ENCODE peak calls at places on chromosome 22, in four cellular contexts. K, P, D and J are unnamed samples.

GRCh38 chr22:44373234-44373633 is 60.5 kb upstream of the SHISAL1 start:
- DNase-seq in K (no peak), P (no peak), D (no peak), J (no peak)

GRCh38 chr22:28951969-28952521 is 68.7 kb downstream of the ZNRF3 start:
- DNase-seq in K (no peak), P (no peak), D (no peak), J (no peak)

GRCh38 chr22:36166518-36167220 is 6.1 kb upstream of the APOL3 start:
- DNase-seq in K (no peak), P (no peak), D (no peak), J (no peak)

GRCh38 chr22:27488456-27489224 is 312.9 kb downstream of the MN1 start:
- DNase-seq in K (no peak), P (no peak), D (no peak), J (no peak)

GRCh38 chr22:34975721-34976120 is 90.2 kb upstream of the ISX start:
- DNase-seq in K (peak; percentile 11), P (peak; percentile 44), D (no peak), J (no peak)

GRCh38 chr22:32820131-32820882 is 18.8 kb downstream of the TIMP3 start:
- DNase-seq in K (no peak), P (no peak), D (no peak), J (no peak)

GRCh38 chr22:47110817-47111443 is 348.5 kb downstream of the TBC1D22A start:
- DNase-seq in K (no peak), P (no peak), D (no peak), J (no peak)

GRCh38 chr22:30892731-30893221 is 75.8 kb downstream of the MORC2 start:
- DNase-seq in K (no peak), P (no peak), D (no peak), J (no peak)

GRCh38 chr22:23565942-23566715 is 14.0 kb downstream of the IGLL1 start:
- DNase-seq in K (no peak), P (peak; percentile 38), D (no peak), J (peak; percentile 84)

GRCh38 chr22:45538284-45538683 is 35.6 kb downstream of the FBLN1 start:
- DNase-seq in K (no peak), P (no peak), D (no peak), J (no peak)

GRCh38 chr22:27130949-27131745 is 473.8 kb downstream of the MIAT start:
- DNase-seq in K (no peak), P (no peak), D (no peak), J (no peak)

GRCh38 chr22:45441158-45441557 is 27.7 kb downstream of the RIBC2 start:
- DNase-seq in K (peak; percentile 30), P (peak; percentile 70), D (peak; percentile 23), J (peak; percentile 71)

GRCh38 chr22:30918761-30919160 is 49.8 kb downstream of the MORC2 start:
- DNase-seq in K (no peak), P (no peak), D (no peak), J (no peak)

GRCh38 chr22:43537019-43537585 is 125.3 kb downstream of the MPPED1 start:
- DNase-seq in K (peak; percentile 13), P (no peak), D (no peak), J (no peak)

GRCh38 chr22:24134090-24134846 is 47.0 kb upstream of the SUSD2 start:
- DNase-seq in K (no peak), P (no peak), D (no peak), J (peak; percentile 62)

GRCh38 chr22:23467721-23468294 is 112.3 kb downstream of the IGLL1 start:
- DNase-seq in K (no peak), P (no peak), D (no peak), J (no peak)

GRCh38 chr22:42876041-42876440 is 19.0 kb upstream of the ARFGAP3 start:
- DNase-seq in K (no peak), P (no peak), D (no peak), J (no peak)

GRCh38 chr22:48701296-48702030 is 1126.2 kb downstream of the BRD1 start:
- DNase-seq in K (no peak), P (no peak), D (no peak), J (no peak)

GRCh38 chr22:46323126-46323525 is 12.4 kb upstream of the TRMU start:
- DNase-seq in K (no peak), P (no peak), D (no peak), J (no peak)

GRCh38 chr22:25749420-25750169 is 7.6 kb downstream of the MYO18B start:
- DNase-seq in K (no peak), P (no peak), D (no peak), J (no peak)

GRCh38 chr22:23157560-23158515 is 12.6 kb downstream of the RAB36 start:
- DNase-seq in K (no peak), P (no peak), D (no peak), J (no peak)

GRCh38 chr22:42934338-42934737 is 77.3 kb upstream of the ARFGAP3 start:
- DNase-seq in K (peak; percentile 11), P (peak; percentile 25), D (no peak), J (no peak)

GRCh38 chr22:36339171-36340065 is 48.3 kb downstream of the MYH9 start:
- DNase-seq in K (no peak), P (no peak), D (no peak), J (no peak)

GRCh38 chr22:38249803-38250641 is 22.8 kb downstream of the TMEM184B start:
- DNase-seq in K (no peak), P (no peak), D (no peak), J (no peak)

GRCh38 chr22:47281126-47282106 is 519.0 kb downstream of the TBC1D22A start:
- DNase-seq in K (no peak), P (no peak), D (peak; percentile 70), J (no peak)

GRCh38 chr22:26554956-26555355 is 35.0 kb downstream of the TPST2 start:
- DNase-seq in K (peak; percentile 20), P (peak; percentile 66), D (no peak), J (no peak)

GRCh38 chr22:29480512-29481264 is 670 bp downstream of the NEFH start:
- DNase-seq in K (no peak), P (peak; percentile 77), D (no peak), J (peak; percentile 80)

GRCh38 chr22:45884201-45885067 is 92.5 kb downstream of the WNT7B start:
- DNase-seq in K (no peak), P (peak; percentile 24), D (no peak), J (no peak)

GRCh38 chr22:24937114-24937513 is 9.4 kb downstream of the LHFPL7 start:
- DNase-seq in K (peak; percentile 11), P (peak; percentile 44), D (no peak), J (no peak)

GRCh38 chr22:45905924-45906865 is 70.8 kb downstream of the WNT7B start:
- DNase-seq in K (no peak), P (no peak), D (no peak), J (no peak)

GRCh38 chr22:33110562-33111163 is 52.5 kb upstream of the SYN3 start:
- DNase-seq in K (no peak), P (no peak), D (no peak), J (no peak)

GRCh38 chr22:43796567-43796966 is 15.5 kb downstream of the EFCAB6 start:
- DNase-seq in K (no peak), P (no peak), D (no peak), J (no peak)

GRCh38 chr22:29275167-29275566 is 7.1 kb downstream of the EWSR1 start:
- DNase-seq in K (no peak), P (no peak), D (no peak), J (no peak)

GRCh38 chr22:38882480-38882879 is 10.5 kb upstream of the CBX6 start:
- DNase-seq in K (no peak), P (no peak), D (no peak), J (no peak)

GRCh38 chr22:18997306-18997924 is 61.3 kb upstream of the PRODH start:
- DNase-seq in K (no peak), P (no peak), D (no peak), J (no peak)

GRCh38 chr22:18997925-18998315 is 61.8 kb upstream of the PRODH start:
- DNase-seq in K (no peak), P (no peak), D (no peak), J (no peak)

GRCh38 chr22:18999416-18999815 is 63.3 kb upstream of the PRODH start:
- DNase-seq in K (no peak), P (no peak), D (no peak), J (no peak)

GRCh38 chr22:19001204-19001603 is 65.1 kb upstream of the PRODH start:
- DNase-seq in K (no peak), P (no peak), D (no peak), J (no peak)

DNA sequence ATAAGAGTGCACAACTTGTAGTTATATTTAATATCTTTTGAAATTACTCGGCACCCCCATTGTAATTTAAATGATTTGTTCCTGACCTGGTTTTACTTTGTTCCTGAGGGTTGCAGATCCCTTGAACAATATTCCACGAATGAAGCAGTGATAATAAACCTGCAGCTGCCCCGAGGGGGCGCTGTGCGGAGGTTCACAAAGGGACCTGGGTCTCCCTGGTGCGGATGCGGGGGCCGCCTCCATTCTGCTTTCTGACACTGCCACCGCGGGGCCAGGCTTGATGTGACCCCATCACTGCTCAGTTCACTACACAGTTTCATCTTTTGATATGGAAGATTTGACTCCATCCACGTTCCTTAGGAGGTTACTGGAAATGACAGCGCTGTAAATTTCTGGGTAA is 62.9 kb upstream of the PRODH start:
- DNase-seq in K (peak; percentile 4), P (peak; percentile 77), D (no peak), J (peak; percentile 45)
- TF ChIP-seq CTCF in K (peak; percentile 70), P (peak; percentile 96), D (no peak), J (peak; percentile 62)

GRCh38 chr22:20524004-20524481 is 16.6 kb downstream of the MED15 start:
- DNase-seq in K (peak; percentile 8), P (no peak), D (peak; percentile 83), J (no peak)

GRCh38 chr22:20525048-20525447 is 17.6 kb downstream of the MED15 start:
- DNase-seq in K (no peak), P (no peak), D (no peak), J (no peak)

GRCh38 chr22:20526305-20526627 is 18.9 kb downstream of the MED15 start:
- DNase-seq in K (no peak), P (no peak), D (no peak), J (no peak)

GRCh38 chr22:20528405-20528978 is 21.1 kb downstream of the MED15 start:
- DNase-seq in K (no peak), P (no peak), D (no peak), J (no peak)

GRCh38 chr22:20526628-20527355 is 19.4 kb downstream of the MED15 start:
- DNase-seq in K (no peak), P (no peak), D (no peak), J (no peak)
- TF ChIP-seq CTCF in K (no peak), P (no peak), D (no peak), J (no peak)

GRCh38 chr22:50150161-50151129 is 20.1 kb upstream of the PANX2 start:
- DNase-seq in K (no peak), P (no peak), D (no peak), J (no peak)
- TF ChIP-seq CTCF in K (no peak), P (no peak), D (no peak), J (peak; percentile 12)

DNA sequence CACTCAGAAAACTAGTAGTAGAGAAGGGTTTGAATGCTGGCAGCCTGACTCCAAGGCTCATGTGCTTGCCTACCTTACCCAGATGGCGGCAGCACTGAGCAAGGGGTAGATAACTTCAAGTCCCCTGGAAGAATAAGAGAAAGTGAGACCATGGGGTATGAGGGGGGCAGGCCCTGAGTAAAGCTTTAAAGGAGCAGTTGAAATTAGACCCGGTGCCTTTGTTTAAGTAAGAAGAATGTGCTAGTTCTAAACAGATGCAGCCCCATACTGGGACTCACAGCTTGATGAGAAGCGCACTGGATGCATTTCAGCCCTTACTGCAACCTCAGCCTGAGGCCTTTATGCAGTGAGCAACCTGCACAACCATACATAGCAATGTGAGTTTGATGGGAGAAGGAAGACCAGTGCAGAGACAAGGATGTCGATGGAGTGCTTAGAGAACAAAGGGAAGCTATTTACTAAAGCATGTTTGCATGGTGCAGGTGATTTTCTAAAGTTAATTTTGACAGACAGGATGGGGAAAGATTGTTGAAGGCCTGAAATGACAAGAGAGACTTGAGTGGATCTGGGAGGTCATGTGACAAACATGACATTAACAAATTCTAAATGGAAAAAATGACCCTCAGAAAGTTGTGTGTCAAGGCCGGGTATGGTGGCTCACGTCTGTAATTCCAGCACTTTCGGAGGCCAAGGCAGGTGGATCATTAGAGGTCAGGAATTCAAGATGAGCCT is 27.1 kb upstream of the TMA7B start:
- DNase-seq in K (peak; percentile 68), P (peak; percentile 84), D (no peak), J (peak; percentile 45)
- TF ChIP-seq CTCF in K (peak; percentile 90), P (peak; percentile 98), D (peak; percentile 48), J (peak; percentile 75)